ENCODE peak calls at places on chromosomes 1 and 21, in ten cellular contexts. One of them, this sample, is unnamed.

GRCh38 chr1:97340951-97341350 is 579.9 kb downstream of the DPYD start:
- DNase-seq in HT1080: peak
- DNase-seq in activated CD8-positive, alpha-beta T cell treated with anti-CD3 and anti-CD28 coated beads for 36 hours: no peak
- DNase-seq in foreskin fibroblast: peak
- DNase-seq in activated naive CD4-positive, alpha-beta T cell treated with anti-CD3 and anti-CD28 coated beads for 36 hours: no peak
- DNase-seq in ecto neural progenitor cell: no peak
- DNase-seq in osteocyte: no peak
- DNase-seq in epithelial cell of esophagus: peak
- DNase-seq in Calu3: no peak
- DNase-seq in activated T-helper 1 cell treated with Interleukin-2 at 50 U/mL for 16 hours: no peak
- DNase-seq in this sample: no peak

GRCh38 chr21:46211786-46212720 is 16.5 kb downstream of the LSS start:
- DNase-seq in HT1080: no peak
- DNase-seq in activated CD8-positive, alpha-beta T cell treated with anti-CD3 and anti-CD28 coated beads for 36 hours: no peak
- DNase-seq in foreskin fibroblast: peak
- DNase-seq in activated naive CD4-positive, alpha-beta T cell treated with anti-CD3 and anti-CD28 coated beads for 36 hours: no peak
- DNase-seq in ecto neural progenitor cell: no peak
- DNase-seq in osteocyte: no peak
- DNase-seq in epithelial cell of esophagus: peak
- DNase-seq in Calu3: no peak
- DNase-seq in activated T-helper 1 cell treated with Interleukin-2 at 50 U/mL for 16 hours: no peak
- DNase-seq in this sample: no peak

GRCh38 chr1:150479370-150479769 is 7.8 kb upstream of the TARS2 start:
- DNase-seq in HT1080: no peak
- DNase-seq in activated CD8-positive, alpha-beta T cell treated with anti-CD3 and anti-CD28 coated beads for 36 hours: no peak
- DNase-seq in foreskin fibroblast: no peak
- DNase-seq in activated naive CD4-positive, alpha-beta T cell treated with anti-CD3 and anti-CD28 coated beads for 36 hours: no peak
- DNase-seq in ecto neural progenitor cell: no peak
- DNase-seq in osteocyte: no peak
- DNase-seq in epithelial cell of esophagus: no peak
- DNase-seq in Calu3: no peak
- DNase-seq in activated T-helper 1 cell treated with Interleukin-2 at 50 U/mL for 16 hours: no peak
- DNase-seq in this sample: no peak

GRCh38 chr1:2547210-2548067 is 8.7 kb upstream of the TNFRSF14 start:
- DNase-seq in HT1080: no peak
- DNase-seq in activated CD8-positive, alpha-beta T cell treated with anti-CD3 and anti-CD28 coated beads for 36 hours: peak
- DNase-seq in foreskin fibroblast: no peak
- DNase-seq in activated naive CD4-positive, alpha-beta T cell treated with anti-CD3 and anti-CD28 coated beads for 36 hours: peak
- DNase-seq in ecto neural progenitor cell: no peak
- DNase-seq in osteocyte: no peak
- DNase-seq in epithelial cell of esophagus: no peak
- DNase-seq in Calu3: no peak
- DNase-seq in activated T-helper 1 cell treated with Interleukin-2 at 50 U/mL for 16 hours: no peak
- DNase-seq in this sample: no peak

GRCh38 chr21:26769613-26770188 is 75.5 kb downstream of the ADAMTS1 start:
- DNase-seq in HT1080: no peak
- DNase-seq in activated CD8-positive, alpha-beta T cell treated with anti-CD3 and anti-CD28 coated beads for 36 hours: no peak
- DNase-seq in foreskin fibroblast: peak
- DNase-seq in activated naive CD4-positive, alpha-beta T cell treated with anti-CD3 and anti-CD28 coated beads for 36 hours: no peak
- DNase-seq in ecto neural progenitor cell: no peak
- DNase-seq in osteocyte: no peak
- DNase-seq in epithelial cell of esophagus: peak
- DNase-seq in Calu3: peak
- DNase-seq in activated T-helper 1 cell treated with Interleukin-2 at 50 U/mL for 16 hours: no peak
- DNase-seq in this sample: no peak

GRCh38 chr1:59375321-59376220 is 78.7 kb downstream of the FGGY start:
- DNase-seq in HT1080: peak
- DNase-seq in activated CD8-positive, alpha-beta T cell treated with anti-CD3 and anti-CD28 coated beads for 36 hours: no peak
- DNase-seq in foreskin fibroblast: peak
- DNase-seq in activated naive CD4-positive, alpha-beta T cell treated with anti-CD3 and anti-CD28 coated beads for 36 hours: no peak
- DNase-seq in ecto neural progenitor cell: no peak
- DNase-seq in osteocyte: no peak
- DNase-seq in epithelial cell of esophagus: peak
- DNase-seq in Calu3: no peak
- DNase-seq in activated T-helper 1 cell treated with Interleukin-2 at 50 U/mL for 16 hours: no peak
- DNase-seq in this sample: no peak

GRCh38 chr1:18282851-18283600 is 175.4 kb downstream of the IGSF21 start:
- DNase-seq in HT1080: no peak
- DNase-seq in activated CD8-positive, alpha-beta T cell treated with anti-CD3 and anti-CD28 coated beads for 36 hours: no peak
- DNase-seq in foreskin fibroblast: no peak
- DNase-seq in activated naive CD4-positive, alpha-beta T cell treated with anti-CD3 and anti-CD28 coated beads for 36 hours: no peak
- DNase-seq in ecto neural progenitor cell: no peak
- DNase-seq in osteocyte: no peak
- DNase-seq in epithelial cell of esophagus: no peak
- DNase-seq in Calu3: no peak
- DNase-seq in activated T-helper 1 cell treated with Interleukin-2 at 50 U/mL for 16 hours: no peak
- DNase-seq in this sample: no peak

GRCh38 chr1:15952317-15953258 is 23.3 kb downstream of the ZBTB17 start:
- DNase-seq in HT1080: peak
- DNase-seq in activated CD8-positive, alpha-beta T cell treated with anti-CD3 and anti-CD28 coated beads for 36 hours: peak
- DNase-seq in foreskin fibroblast: peak
- DNase-seq in activated naive CD4-positive, alpha-beta T cell treated with anti-CD3 and anti-CD28 coated beads for 36 hours: peak
- DNase-seq in ecto neural progenitor cell: no peak
- DNase-seq in osteocyte: peak
- DNase-seq in epithelial cell of esophagus: peak
- DNase-seq in Calu3: no peak
- DNase-seq in activated T-helper 1 cell treated with Interleukin-2 at 50 U/mL for 16 hours: no peak
- DNase-seq in this sample: no peak

GRCh38 chr1:44660176-44660575 is 14.1 kb downstream of the TMEM53 start:
- DNase-seq in HT1080: no peak
- DNase-seq in activated CD8-positive, alpha-beta T cell treated with anti-CD3 and anti-CD28 coated beads for 36 hours: no peak
- DNase-seq in foreskin fibroblast: peak
- DNase-seq in activated naive CD4-positive, alpha-beta T cell treated with anti-CD3 and anti-CD28 coated beads for 36 hours: no peak
- DNase-seq in ecto neural progenitor cell: no peak
- DNase-seq in osteocyte: no peak
- DNase-seq in epithelial cell of esophagus: no peak
- DNase-seq in Calu3: peak
- DNase-seq in activated T-helper 1 cell treated with Interleukin-2 at 50 U/mL for 16 hours: no peak
- DNase-seq in this sample: peak

GRCh38 chr1:153985341-153985912 is 712 bp downstream of the RAB13 start:
- DNase-seq in HT1080: peak
- DNase-seq in activated CD8-positive, alpha-beta T cell treated with anti-CD3 and anti-CD28 coated beads for 36 hours: peak
- DNase-seq in foreskin fibroblast: peak
- DNase-seq in activated naive CD4-positive, alpha-beta T cell treated with anti-CD3 and anti-CD28 coated beads for 36 hours: peak
- DNase-seq in ecto neural progenitor cell: no peak
- DNase-seq in osteocyte: no peak
- DNase-seq in epithelial cell of esophagus: no peak
- DNase-seq in Calu3: no peak
- DNase-seq in activated T-helper 1 cell treated with Interleukin-2 at 50 U/mL for 16 hours: no peak
- DNase-seq in this sample: no peak

GRCh38 chr1:9231648-9232332 is 2.8 kb upstream of the H6PD start:
- DNase-seq in HT1080: peak
- DNase-seq in activated CD8-positive, alpha-beta T cell treated with anti-CD3 and anti-CD28 coated beads for 36 hours: no peak
- DNase-seq in foreskin fibroblast: peak
- DNase-seq in activated naive CD4-positive, alpha-beta T cell treated with anti-CD3 and anti-CD28 coated beads for 36 hours: no peak
- DNase-seq in ecto neural progenitor cell: no peak
- DNase-seq in osteocyte: no peak
- DNase-seq in epithelial cell of esophagus: peak
- DNase-seq in Calu3: no peak
- DNase-seq in activated T-helper 1 cell treated with Interleukin-2 at 50 U/mL for 16 hours: no peak
- DNase-seq in this sample: peak

GRCh38 chr1:44719318-44719717 is 11.7 kb downstream of the RNU5D-1 start:
- DNase-seq in HT1080: no peak
- DNase-seq in activated CD8-positive, alpha-beta T cell treated with anti-CD3 and anti-CD28 coated beads for 36 hours: no peak
- DNase-seq in foreskin fibroblast: no peak
- DNase-seq in activated naive CD4-positive, alpha-beta T cell treated with anti-CD3 and anti-CD28 coated beads for 36 hours: peak
- DNase-seq in ecto neural progenitor cell: no peak
- DNase-seq in osteocyte: no peak
- DNase-seq in epithelial cell of esophagus: no peak
- DNase-seq in Calu3: no peak
- DNase-seq in activated T-helper 1 cell treated with Interleukin-2 at 50 U/mL for 16 hours: no peak
- DNase-seq in this sample: no peak

GRCh38 chr1:91872560-91873081 is 13.3 kb downstream of the TGFBR3 start:
- DNase-seq in HT1080: peak
- DNase-seq in activated CD8-positive, alpha-beta T cell treated with anti-CD3 and anti-CD28 coated beads for 36 hours: peak
- DNase-seq in foreskin fibroblast: no peak
- DNase-seq in activated naive CD4-positive, alpha-beta T cell treated with anti-CD3 and anti-CD28 coated beads for 36 hours: peak
- DNase-seq in ecto neural progenitor cell: no peak
- DNase-seq in osteocyte: no peak
- DNase-seq in epithelial cell of esophagus: peak
- DNase-seq in Calu3: no peak
- DNase-seq in activated T-helper 1 cell treated with Interleukin-2 at 50 U/mL for 16 hours: no peak
- DNase-seq in this sample: no peak

GRCh38 chr21:41166947-41167346 is 1.0 kb upstream of the BACE2 start:
- DNase-seq in HT1080: no peak
- DNase-seq in activated CD8-positive, alpha-beta T cell treated with anti-CD3 and anti-CD28 coated beads for 36 hours: no peak
- DNase-seq in foreskin fibroblast: peak
- DNase-seq in activated naive CD4-positive, alpha-beta T cell treated with anti-CD3 and anti-CD28 coated beads for 36 hours: no peak
- DNase-seq in ecto neural progenitor cell: no peak
- DNase-seq in osteocyte: no peak
- DNase-seq in epithelial cell of esophagus: no peak
- DNase-seq in Calu3: no peak
- DNase-seq in activated T-helper 1 cell treated with Interleukin-2 at 50 U/mL for 16 hours: no peak
- DNase-seq in this sample: no peak

GRCh38 chr1:173099166-173099565 is 48.4 kb upstream of the TNFSF18 start:
- DNase-seq in HT1080: no peak
- DNase-seq in activated CD8-positive, alpha-beta T cell treated with anti-CD3 and anti-CD28 coated beads for 36 hours: no peak
- DNase-seq in foreskin fibroblast: no peak
- DNase-seq in activated naive CD4-positive, alpha-beta T cell treated with anti-CD3 and anti-CD28 coated beads for 36 hours: no peak
- DNase-seq in ecto neural progenitor cell: no peak
- DNase-seq in osteocyte: no peak
- DNase-seq in epithelial cell of esophagus: no peak
- DNase-seq in Calu3: peak
- DNase-seq in activated T-helper 1 cell treated with Interleukin-2 at 50 U/mL for 16 hours: no peak
- DNase-seq in this sample: no peak

GRCh38 chr1:38872401-38873026 is 634 bp downstream of the MYCBP start:
- DNase-seq in HT1080: no peak
- DNase-seq in activated CD8-positive, alpha-beta T cell treated with anti-CD3 and anti-CD28 coated beads for 36 hours: peak
- DNase-seq in foreskin fibroblast: peak
- DNase-seq in activated naive CD4-positive, alpha-beta T cell treated with anti-CD3 and anti-CD28 coated beads for 36 hours: peak
- DNase-seq in ecto neural progenitor cell: no peak
- DNase-seq in osteocyte: no peak
- DNase-seq in epithelial cell of esophagus: peak
- DNase-seq in Calu3: no peak
- DNase-seq in activated T-helper 1 cell treated with Interleukin-2 at 50 U/mL for 16 hours: peak
- DNase-seq in this sample: no peak

GRCh38 chr1:239976130-239976968 is 115.3 kb upstream of the FMN2 start:
- DNase-seq in HT1080: peak
- DNase-seq in activated CD8-positive, alpha-beta T cell treated with anti-CD3 and anti-CD28 coated beads for 36 hours: peak
- DNase-seq in foreskin fibroblast: peak
- DNase-seq in activated naive CD4-positive, alpha-beta T cell treated with anti-CD3 and anti-CD28 coated beads for 36 hours: peak
- DNase-seq in ecto neural progenitor cell: no peak
- DNase-seq in osteocyte: no peak
- DNase-seq in epithelial cell of esophagus: peak
- DNase-seq in Calu3: peak
- DNase-seq in activated T-helper 1 cell treated with Interleukin-2 at 50 U/mL for 16 hours: no peak
- DNase-seq in this sample: peak

GRCh38 chr21:42159560-42160110 is 59.3 kb upstream of the ABCG1 start:
- DNase-seq in HT1080: no peak
- DNase-seq in activated CD8-positive, alpha-beta T cell treated with anti-CD3 and anti-CD28 coated beads for 36 hours: no peak
- DNase-seq in foreskin fibroblast: no peak
- DNase-seq in activated naive CD4-positive, alpha-beta T cell treated with anti-CD3 and anti-CD28 coated beads for 36 hours: no peak
- DNase-seq in ecto neural progenitor cell: peak
- DNase-seq in osteocyte: no peak
- DNase-seq in epithelial cell of esophagus: no peak
- DNase-seq in Calu3: no peak
- DNase-seq in activated T-helper 1 cell treated with Interleukin-2 at 50 U/mL for 16 hours: no peak
- DNase-seq in this sample: no peak

GRCh38 chr1:233598891-233599541 is 14.9 kb upstream of the KCNK1 start:
- DNase-seq in HT1080: no peak
- DNase-seq in activated CD8-positive, alpha-beta T cell treated with anti-CD3 and anti-CD28 coated beads for 36 hours: peak
- DNase-seq in foreskin fibroblast: no peak
- DNase-seq in activated naive CD4-positive, alpha-beta T cell treated with anti-CD3 and anti-CD28 coated beads for 36 hours: peak
- DNase-seq in ecto neural progenitor cell: no peak
- DNase-seq in osteocyte: no peak
- DNase-seq in epithelial cell of esophagus: no peak
- DNase-seq in Calu3: no peak
- DNase-seq in activated T-helper 1 cell treated with Interleukin-2 at 50 U/mL for 16 hours: no peak
- DNase-seq in this sample: no peak

GRCh38 chr1:151638074-151638775 is 26.4 kb downstream of the SNX27 start:
- DNase-seq in HT1080: no peak
- DNase-seq in activated CD8-positive, alpha-beta T cell treated with anti-CD3 and anti-CD28 coated beads for 36 hours: no peak
- DNase-seq in foreskin fibroblast: no peak
- DNase-seq in activated naive CD4-positive, alpha-beta T cell treated with anti-CD3 and anti-CD28 coated beads for 36 hours: no peak
- DNase-seq in ecto neural progenitor cell: no peak
- DNase-seq in osteocyte: no peak
- DNase-seq in epithelial cell of esophagus: no peak
- DNase-seq in Calu3: no peak
- DNase-seq in activated T-helper 1 cell treated with Interleukin-2 at 50 U/mL for 16 hours: no peak
- DNase-seq in this sample: no peak

GRCh38 chr1:59750612-59751395 is 63.9 kb upstream of the HOOK1 start:
- DNase-seq in HT1080: peak
- DNase-seq in activated CD8-positive, alpha-beta T cell treated with anti-CD3 and anti-CD28 coated beads for 36 hours: no peak
- DNase-seq in foreskin fibroblast: peak
- DNase-seq in activated naive CD4-positive, alpha-beta T cell treated with anti-CD3 and anti-CD28 coated beads for 36 hours: peak
- DNase-seq in ecto neural progenitor cell: no peak
- DNase-seq in osteocyte: peak
- DNase-seq in epithelial cell of esophagus: peak
- DNase-seq in Calu3: peak
- DNase-seq in activated T-helper 1 cell treated with Interleukin-2 at 50 U/mL for 16 hours: no peak
- DNase-seq in this sample: no peak

GRCh38 chr21:45363921-45364463 is 41.0 kb upstream of the COL18A1 start:
- DNase-seq in HT1080: peak
- DNase-seq in activated CD8-positive, alpha-beta T cell treated with anti-CD3 and anti-CD28 coated beads for 36 hours: peak
- DNase-seq in foreskin fibroblast: peak
- DNase-seq in activated naive CD4-positive, alpha-beta T cell treated with anti-CD3 and anti-CD28 coated beads for 36 hours: peak
- DNase-seq in ecto neural progenitor cell: no peak
- DNase-seq in osteocyte: peak
- DNase-seq in epithelial cell of esophagus: peak
- DNase-seq in Calu3: peak
- DNase-seq in activated T-helper 1 cell treated with Interleukin-2 at 50 U/mL for 16 hours: no peak
- DNase-seq in this sample: peak